ENCODE peak calls at places on chromosomes 13 and 19, in eight cellular contexts. Z is HCT116; U is effector memory CD4-positive, alpha-beta T cell; C is stomach; H is tibial nerve; F is MM.1S; Y is aorta; T is Peyer's patch. E is an unnamed sample.

GRCh38 chr19:35248310-35249145 is at the start of gene LSR:
- DNase-seq in Z (peak; percentile 94), U (peak; percentile 61), C (peak; percentile 94), H (no peak), F (peak; percentile 96), Y (peak; percentile 83), T (peak; percentile 96), E (peak; percentile 77)

GRCh38 chr19:41869374-41869955 is 7.6 kb upstream of the CD79A start:
- DNase-seq in Z (no peak), U (no peak), C (no peak), H (no peak), F (no peak), Y (no peak), T (no peak), E (no peak)

GRCh38 chr13:26605845-26606244 is 48.4 kb downstream of the WASF3 start:
- DNase-seq in Z (no peak), U (no peak), C (no peak), H (no peak), F (no peak), Y (no peak), T (no peak), E (no peak)

GRCh38 chr13:92640936-92641335 is 585.7 kb upstream of the GPC6 start:
- DNase-seq in Z (no peak), U (no peak), C (no peak), H (no peak), F (no peak), Y (no peak), T (no peak), E (no peak)

GRCh38 chr13:48491423-48492122 is 41.3 kb downstream of the RCBTB2 start:
- DNase-seq in Z (no peak), U (no peak), C (no peak), H (no peak), F (peak; percentile 9), Y (no peak), T (no peak), E (no peak)

GRCh38 chr13:114151031-114151430 is 18.6 kb upstream of the RASA3 start:
- DNase-seq in Z (no peak), U (no peak), C (no peak), H (no peak), F (no peak), Y (peak; percentile 49), T (no peak), E (no peak)

GRCh38 chr19:38274734-38275133 is 10.4 kb downstream of the SPINT2 start:
- DNase-seq in Z (no peak), U (no peak), C (no peak), H (no peak), F (no peak), Y (no peak), T (no peak), E (no peak)

GRCh38 chr19:35847911-35848310 is 4.4 kb downstream of the NPHS1 start:
- DNase-seq in Z (no peak), U (no peak), C (no peak), H (no peak), F (no peak), Y (no peak), T (no peak), E (no peak)

GRCh38 chr13:94119360-94119936 is 360.0 kb downstream of the DCT start:
- DNase-seq in Z (no peak), U (no peak), C (peak; percentile 45), H (no peak), F (no peak), Y (no peak), T (peak; percentile 79), E (no peak)

GRCh38 chr13:76852991-76853390 is 33.2 kb downstream of the KCTD12 start:
- DNase-seq in Z (no peak), U (no peak), C (no peak), H (no peak), F (no peak), Y (no peak), T (no peak), E (no peak)

GRCh38 chr13:23723463-23723862 is 153.3 kb downstream of the TNFRSF19 start:
- DNase-seq in Z (no peak), U (no peak), C (no peak), H (no peak), F (no peak), Y (no peak), T (no peak), E (no peak)

GRCh38 chr19:55640043-55640576 is 692 bp upstream of the ZNF580 start:
- DNase-seq in Z (no peak), U (peak; percentile 61), C (peak; percentile 71), H (peak; percentile 35), F (no peak), Y (peak; percentile 91), T (peak; percentile 89), E (peak; percentile 67)

GRCh38 chr13:40172878-40173277 is 493.6 kb downstream of the FOXO1 start:
- DNase-seq in Z (no peak), U (no peak), C (no peak), H (no peak), F (no peak), Y (no peak), T (no peak), E (no peak)

GRCh38 chr19:33389574-33390119 is 16.1 kb downstream of the CEBPG start:
- DNase-seq in Z (no peak), U (no peak), C (no peak), H (no peak), F (no peak), Y (peak; percentile 72), T (peak; percentile 46), E (no peak)

GRCh38 chr19:33387351-33388230 is 14.1 kb downstream of the CEBPG start:
- DNase-seq in Z (no peak), U (no peak), C (no peak), H (no peak), F (no peak), Y (peak; percentile 70), T (peak; percentile 43), E (no peak)

GRCh38 chr19:33388817-33389573 is 15.5 kb downstream of the CEBPG start:
- DNase-seq in Z (no peak), U (no peak), C (no peak), H (no peak), F (no peak), Y (peak; percentile 77), T (peak; percentile 43), E (no peak)

GRCh38 chr19:33386361-33386858 is 12.9 kb downstream of the CEBPG start:
- DNase-seq in Z (no peak), U (no peak), C (no peak), H (no peak), F (no peak), Y (peak; percentile 57), T (peak; percentile 43), E (no peak)

GRCh38 chr19:33388231-33388816 is 14.8 kb downstream of the CEBPG start:
- DNase-seq in Z (no peak), U (no peak), C (no peak), H (no peak), F (no peak), Y (peak; percentile 76), T (peak; percentile 45), E (no peak)
- H3K9me3 ChIP-seq in Z (no peaks in the 10 kb centered on the region), U (no peaks in the 10 kb centered on the region), C (no peaks in the 10 kb centered on the region), H (no peaks in the 10 kb centered on the region), F (no peaks in the 10 kb centered on the region), Y (no peaks in the 10 kb centered on the region), T (no peaks in the 10 kb centered on the region), E (no peaks in the 10 kb centered on the region)

GRCh38 chr13:32340917-32341316 is 25.6 kb downstream of the BRCA2 start:
- DNase-seq in Z (no peak), U (no peak), C (no peak), H (no peak), F (no peak), Y (no peak), T (no peak), E (no peak)
- H3K4me1 ChIP-seq in Z (no peaks in the 10 kb centered on the region), U (no peaks in the 10 kb centered on the region), C (no peaks in the 10 kb centered on the region), H (no peaks in the 10 kb centered on the region), F (no peaks in the 10 kb centered on the region), Y (no peaks in the 10 kb centered on the region), T (no peaks in the 10 kb centered on the region), E (no peaks in the 10 kb centered on the region)

DNA sequence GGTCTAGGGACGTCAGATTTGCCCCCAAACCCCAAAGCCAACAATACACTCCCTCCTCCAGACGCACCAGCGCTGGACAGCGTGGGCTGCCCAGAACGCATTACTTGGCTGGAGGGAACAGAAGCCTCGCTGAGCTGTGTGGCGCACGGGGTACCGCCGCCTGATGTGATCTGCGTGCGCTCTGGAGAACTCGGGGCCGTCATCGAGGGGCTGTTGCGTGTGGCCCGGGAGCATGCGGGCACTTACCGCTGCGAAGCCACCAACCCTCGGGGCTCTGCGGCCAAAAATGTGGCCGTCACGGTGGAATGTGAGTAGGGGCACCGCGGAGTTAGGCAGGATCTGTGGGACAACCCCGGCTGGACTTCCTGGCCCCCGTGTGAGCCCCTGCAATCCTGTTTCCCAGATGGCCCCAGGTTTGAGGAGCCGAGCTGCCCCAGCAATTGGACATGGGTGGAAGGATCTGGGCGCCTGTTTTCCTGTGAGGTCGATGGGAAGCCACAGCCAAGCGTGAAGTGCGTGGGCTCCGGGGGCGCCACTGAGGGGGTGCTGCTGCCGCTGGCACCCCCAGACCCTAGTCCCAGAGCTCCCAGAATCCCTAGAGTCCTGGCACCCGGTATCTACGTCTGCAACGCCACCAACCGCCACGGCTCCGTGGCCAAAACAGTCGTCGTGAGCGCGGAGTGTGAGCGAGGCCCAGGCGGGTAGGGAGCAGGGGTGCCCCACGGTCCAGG is 4.0 kb downstream of the ICAM5 start:
- DNase-seq in Z (no peak), U (no peak), C (no peak), H (no peak), F (no peak), Y (no peak), T (no peak), E (no peak)
- H3K27me3 ChIP-seq in Z (no peaks in the 10 kb centered on the region), U (peaks cover 67% of the 10 kb centered on the region), C (peaks cover 100% of the 10 kb centered on the region), H (peaks cover 97% of the 10 kb centered on the region), F (peaks cover 29% of the 10 kb centered on the region), Y (no peaks in the 10 kb centered on the region), T (peaks cover 62% of the 10 kb centered on the region), E (peaks cover 3% of the 10 kb centered on the region)

DNA sequence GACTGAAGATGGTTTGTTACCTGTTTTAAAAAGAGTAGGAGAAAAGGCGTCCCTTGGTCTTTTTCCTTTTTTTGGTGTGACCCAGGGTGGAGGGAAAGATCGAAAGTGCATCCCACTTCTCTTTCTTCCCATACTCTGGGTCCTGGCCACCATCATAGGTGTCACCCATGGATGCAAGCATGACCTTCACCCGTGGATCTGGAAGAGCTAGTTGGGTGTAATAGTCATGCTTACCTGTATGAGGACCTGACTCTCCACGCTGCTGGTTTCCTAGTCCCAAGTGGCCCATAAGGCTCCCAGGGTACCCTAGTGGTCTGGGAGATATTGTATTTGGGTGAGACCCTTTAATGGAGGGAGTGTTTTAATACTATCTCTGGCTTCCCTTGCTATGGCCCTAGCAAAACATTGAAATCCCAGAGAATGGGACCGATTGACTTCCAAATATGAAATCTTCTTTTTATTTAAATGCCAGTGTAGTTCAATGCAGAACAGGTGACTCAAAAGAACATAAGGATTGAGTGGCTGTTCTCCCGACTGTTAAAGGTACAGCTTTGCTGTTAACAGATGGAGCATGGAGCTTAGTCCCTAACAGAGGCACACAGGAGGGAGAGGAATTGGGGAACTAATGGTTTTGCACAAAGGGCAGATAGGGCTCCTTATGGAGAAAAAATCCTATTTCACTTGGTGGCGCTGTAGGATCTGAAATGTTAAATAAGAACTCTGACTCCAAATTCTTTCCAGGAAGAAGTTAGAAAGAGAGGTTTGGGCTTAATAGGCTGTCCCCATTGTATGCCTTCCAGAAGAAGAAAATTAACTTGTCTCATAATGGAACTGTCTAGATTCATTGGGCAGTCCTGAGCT is 7.0 kb upstream of the ZNF550 start:
- DNase-seq in Z (peak; percentile 34), U (no peak), C (no peak), H (no peak), F (no peak), Y (no peak), T (no peak), E (no peak)
- H3K9me3 ChIP-seq in Z (peaks cover 41% of the 10 kb centered on the region), U (peaks cover 37% of the 10 kb centered on the region), C (peaks cover 56% of the 10 kb centered on the region), H (peaks cover 5% of the 10 kb centered on the region), F (no peaks in the 10 kb centered on the region), Y (peaks cover 41% of the 10 kb centered on the region), T (no peaks in the 10 kb centered on the region), E (peaks cover 19% of the 10 kb centered on the region)